ENCODE peak calls at places on chromosome 1, in five cellular contexts. I is IMR-90, W is AG10803, K is lung, C is right lobe of liver. H is an unnamed sample.
A peak's percentile ranks its signal among the peaks of the same experiment; 100 is the strongest.

GRCh38 chr1:7558041-7558461 is 213.0 kb upstream of the VAMP3 start:
- DNase-seq in I (no peak), W (no peak), K (no peak), C (peak; percentile 48), H (no peak)

GRCh38 chr1:172674831-172675613 is 16.1 kb downstream of the FASLG start:
- DNase-seq in I (no peak), W (peak; percentile 50), K (no peak), C (no peak), H (no peak)

GRCh38 chr1:17014671-17015567 is 3.2 kb upstream of the ATP13A2 start:
- DNase-seq in I (peak; percentile 39), W (no peak), K (no peak), C (no peak), H (no peak)

GRCh38 chr1:14954210-14954609 is 199.3 kb upstream of the TMEM51 start:
- DNase-seq in I (peak; percentile 47), W (peak; percentile 77), K (no peak), C (no peak), H (no peak)

GRCh38 chr1:109446236-109446635 is 20.0 kb upstream of the PSMA5 start:
- DNase-seq in I (peak; percentile 5), W (peak; percentile 93), K (no peak), C (no peak), H (no peak)

GRCh38 chr1:103942029-103942428 is 192.3 kb downstream of the AMY1C start:
- DNase-seq in I (no peak), W (no peak), K (no peak), C (no peak), H (no peak)

GRCh38 chr1:216596298-216596947 is 126.8 kb downstream of the ESRRG start:
- DNase-seq in I (peak; percentile 9), W (peak; percentile 5), K (no peak), C (no peak), H (peak; percentile 1)

GRCh38 chr1:198234511-198235251 is 77.9 kb downstream of the NEK7 start:
- DNase-seq in I (peak; percentile 70), W (no peak), K (no peak), C (no peak), H (peak; percentile 66)

GRCh38 chr1:31376374-31377134 is 3.7 kb upstream of the FABP3 start:
- DNase-seq in I (peak; percentile 98), W (peak; percentile 93), K (no peak), C (no peak), H (peak; percentile 95)

GRCh38 chr1:16013220-16013907 is 4.5 kb downstream of the HSPB7 start:
- DNase-seq in I (peak; percentile 70), W (peak; percentile 56), K (no peak), C (no peak), H (peak; percentile 74)

GRCh38 chr1:231460614-231461013 is 38.5 kb upstream of the EGLN1 start:
- DNase-seq in I (no peak), W (peak; percentile 1), K (no peak), C (no peak), H (peak; percentile 49)

GRCh38 chr1:154593390-154593789 is 14.6 kb downstream of the ADAR start:
- DNase-seq in I (no peak), W (no peak), K (no peak), C (no peak), H (no peak)

GRCh38 chr1:58293388-58293787 is 253.1 kb downstream of the OMA1 start:
- DNase-seq in I (no peak), W (peak; percentile 50), K (no peak), C (peak; percentile 63), H (no peak)

GRCh38 chr1:146049436-146049835 is 27.9 kb upstream of the HJV start:
- DNase-seq in I (no peak), W (no peak), K (no peak), C (no peak), H (no peak)

GRCh38 chr1:59298178-59298583 is 1.3 kb downstream of the FGGY start:
- DNase-seq in I (no peak), W (no peak), K (no peak), C (peak; percentile 80), H (no peak)

GRCh38 chr1:227947425-227947677 is 381 bp downstream of the WNT9A start:
- DNase-seq in I (no peak), W (no peak), K (no peak), C (peak; percentile 53), H (peak; percentile 5)

GRCh38 chr1:25683731-25684130 is 67.1 kb downstream of the MAN1C1 start:
- DNase-seq in I (peak; percentile 63), W (peak; percentile 33), K (no peak), C (no peak), H (no peak)

GRCh38 chr1:41455479-41456271 is 28.8 kb downstream of the EDN2 start:
- DNase-seq in I (peak; percentile 40), W (peak; percentile 51), K (no peak), C (no peak), H (peak; percentile 63)

GRCh38 chr1:11188381-11188780 is 774 bp upstream of the ANGPTL7 start:
- DNase-seq in I (no peak), W (peak; percentile 29), K (no peak), C (no peak), H (no peak)

GRCh38 chr1:170701962-170702361 is 38.0 kb downstream of the PRRX1 start:
- DNase-seq in I (no peak), W (no peak), K (no peak), C (no peak), H (no peak)

GRCh38 chr1:167043752-167044488 is 46.3 kb downstream of the GPA33 start:
- DNase-seq in I (peak; percentile 4), W (peak; percentile 11), K (peak; percentile 78), C (peak; percentile 80), H (peak; percentile 68)

GRCh38 chr1:150281221-150281757 is 1.1 kb upstream of the CIART start:
- DNase-seq in I (peak; percentile 70), W (peak; percentile 72), K (peak; percentile 61), C (peak; percentile 77), H (peak; percentile 73)

GRCh38 chr1:195894411-195894810 is 713.8 kb downstream of the KCNT2 start:
- DNase-seq in I (peak; percentile 1), W (no peak), K (no peak), C (no peak), H (peak; percentile 24)

GRCh38 chr1:28259252-28259934 is at the start of gene SESN2:
- DNase-seq in I (peak; percentile 99), W (peak; percentile 99), K (peak; percentile 99), C (peak; percentile 100), H (peak; percentile 99)

GRCh38 chr1:114113801-114114750 is 39.6 kb downstream of the SYT6 start:
- DNase-seq in I (peak; percentile 6), W (no peak), K (no peak), C (no peak), H (peak; percentile 27)

DNA sequence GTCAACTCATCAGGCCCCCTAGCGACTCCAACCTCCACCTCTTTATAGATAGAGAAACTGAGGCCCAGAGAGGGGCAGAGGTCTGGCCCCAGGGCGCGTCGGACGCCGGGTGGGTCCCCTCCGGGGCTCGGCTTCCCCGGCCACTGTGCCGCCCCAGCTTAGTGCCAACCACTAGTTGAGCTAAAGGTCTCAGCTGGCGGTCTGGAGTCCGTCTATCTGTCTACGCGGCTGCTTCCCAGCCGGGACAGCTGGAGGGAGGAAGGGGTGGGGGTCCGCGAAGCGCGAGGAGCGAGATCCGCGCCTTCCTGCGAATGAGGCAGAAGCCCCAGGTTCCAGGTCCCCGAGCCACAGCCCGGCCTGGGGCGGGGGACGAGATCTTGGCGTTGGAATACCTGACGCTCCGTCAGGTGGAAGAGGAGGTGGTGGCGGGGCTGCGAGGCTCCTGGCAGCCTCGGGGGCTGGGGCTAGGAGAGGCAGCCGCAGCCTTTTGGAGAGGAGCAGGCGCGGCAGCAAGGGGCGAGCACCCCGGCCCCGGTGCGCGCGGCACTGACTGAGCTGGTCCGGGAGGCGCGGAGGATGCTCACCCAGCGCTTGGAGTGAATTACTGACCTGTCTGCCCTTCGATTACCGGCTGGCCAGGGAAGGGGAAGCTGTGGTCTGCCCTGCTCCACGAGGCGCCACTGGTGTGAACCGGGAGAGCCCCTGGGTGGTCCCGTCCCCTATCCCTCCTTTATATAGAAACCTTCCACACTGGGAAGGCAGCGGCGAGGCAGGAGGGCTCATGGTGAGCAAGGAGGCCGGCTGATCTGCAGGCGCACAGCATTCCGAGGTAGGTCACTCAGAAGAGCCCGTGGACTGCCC is 948 bp downstream of the PODN start:
- DNase-seq in I (no peak), W (no peak), K (no peak), C (no peak), H (no peak)
- H3K4me3 ChIP-seq in I (peak overlapping the region; percentile 92), W (peak overlapping the region; percentile 77), K (peak overlapping the region; percentile 29), C (peak overlapping the region; percentile 45), H (peak overlapping the region; percentile 51)

GRCh38 chr1:111490220-111490619 is 13.2 kb downstream of the ADORA3 start:
- DNase-seq in I (no peak), W (no peak), K (no peak), C (no peak), H (no peak)

GRCh38 chr1:111491070-111491469 is 12.4 kb downstream of the ADORA3 start:
- DNase-seq in I (no peak), W (no peak), K (no peak), C (no peak), H (no peak)

GRCh38 chr1:111488669-111489068 is 14.8 kb downstream of the ADORA3 start:
- DNase-seq in I (no peak), W (no peak), K (no peak), C (no peak), H (no peak)

GRCh38 chr1:111486431-111486830 is 12.6 kb downstream of the C1orf162 start:
- DNase-seq in I (no peak), W (no peak), K (no peak), C (no peak), H (no peak)

DNA sequence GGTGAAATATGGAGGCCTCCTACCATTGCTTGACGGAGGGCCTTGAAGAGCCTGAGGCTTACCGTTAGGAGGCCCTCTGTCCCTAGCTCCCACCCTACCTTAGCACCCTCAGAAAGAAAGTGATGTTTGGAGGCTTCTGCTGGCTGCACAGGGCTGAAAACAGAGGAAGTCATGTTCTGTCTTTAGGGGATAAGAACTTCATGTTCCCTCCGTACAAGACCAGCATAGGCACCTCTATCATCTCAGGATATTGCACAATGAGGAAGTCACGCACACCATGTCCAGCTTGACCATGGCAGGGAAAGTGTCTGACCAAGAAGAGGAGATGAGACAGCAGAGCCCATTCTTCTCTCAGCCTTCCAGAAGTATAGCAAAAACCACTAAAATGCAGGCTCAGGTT is 13.8 kb downstream of the ADORA3 start:
- DNase-seq in I (no peak), W (no peak), K (no peak), C (no peak), H (no peak)
- TF ChIP-seq CTCF in I (no peak), W (no peak), K (no peak), C (no peak), H (no peak)

DNA sequence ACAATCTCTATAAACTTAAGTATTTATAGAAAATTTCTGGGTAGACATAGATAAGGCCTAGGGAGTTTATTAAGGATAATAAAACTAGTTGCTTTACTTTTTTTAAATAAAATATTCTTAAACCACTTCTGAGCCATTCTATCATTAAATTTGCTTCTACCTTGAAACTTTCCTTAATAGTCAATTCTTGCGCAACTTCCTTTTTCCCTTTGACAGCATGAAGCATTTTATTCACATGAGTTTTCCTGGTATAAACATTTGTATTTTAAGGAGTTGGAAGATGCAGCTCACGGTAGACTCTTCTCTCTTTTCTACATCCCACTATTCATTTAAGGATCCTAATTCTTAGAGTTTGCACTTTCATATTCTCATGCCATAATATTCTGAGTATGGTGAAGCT is 75.8 kb upstream of the DPH5 start:
- DNase-seq in I (peak; percentile 56), W (peak; percentile 17), K (no peak), C (no peak), H (peak; percentile 7)
- H3K4me3 ChIP-seq in I (no peak overlapping the region), W (no peak overlapping the region), K (no peak overlapping the region), C (no peak overlapping the region), H (no peak overlapping the region)

DNA sequence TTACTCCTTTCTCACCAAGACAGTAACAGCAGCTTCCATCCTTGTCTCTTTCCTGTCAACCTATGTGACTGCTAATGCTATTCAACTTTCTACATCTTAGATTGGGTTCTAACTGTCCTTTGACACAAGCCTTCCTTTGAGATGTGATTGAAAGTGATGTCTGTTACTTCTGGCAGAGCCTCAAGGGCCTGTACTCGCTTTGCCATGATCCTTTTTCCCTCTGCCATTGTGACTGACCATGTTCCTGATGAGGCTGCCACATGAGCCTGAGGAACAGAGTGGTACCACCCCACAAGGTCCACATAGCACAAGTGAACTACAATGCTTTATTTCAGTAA is 138.8 kb upstream of the RAB4A start:
- DNase-seq in I (no peak), W (no peak), K (no peak), C (no peak), H (no peak)
- TF ChIP-seq CTCF in I (no peak), W (no peak), K (no peak), C (no peak), H (no peak)

H was measured in astrocyte of the spinal cord.